ENCODE peak calls at places on chromosome 22, in nine cellular contexts. N is adrenal gland, B is retinal pigment epithelial cell, R is stomach, P is NB4, Q is tibial artery, J is SK-N-SH, E is lung, I is endothelial cell of umbilical vein. K is an unnamed sample.

GRCh38 chr22:37229012-37229804 is 14.9 kb downstream of the RAC2 start:
- DNase-seq in B (peak), R (no peak), N (peak), Q (peak), P (peak), I (peak), J (peak), E (no peak), K (no peak)

GRCh38 chr22:27112273-27112672 is 454.9 kb downstream of the MIAT start:
- DNase-seq in N (no peak), Q (peak), I (peak), B (no peak), R (no peak), E (no peak), P (no peak), J (no peak), K (no peak)

GRCh38 chr22:40176921-40177737 is 596 bp upstream of the TNRC6B start:
- DNase-seq in R (peak), E (no peak), Q (no peak), J (no peak), P (peak), B (no peak), I (peak), N (peak), K (no peak)

GRCh38 chr22:29987143-29987542 is 93.1 kb upstream of the HORMAD2 start:
- DNase-seq in B (no peak), P (peak), I (no peak), R (no peak), N (no peak), Q (no peak), E (no peak), J (no peak), K (no peak)

GRCh38 chr22:36328635-36329216 is 59.0 kb downstream of the MYH9 start:
- DNase-seq in R (peak), I (peak), B (peak), J (no peak), E (peak), N (peak), Q (peak), P (peak), K (peak)

GRCh38 chr22:29907753-29908515 is 25.0 kb downstream of the MTMR3 start:
- DNase-seq in B (peak), P (peak), R (peak), I (peak), E (peak), J (peak), Q (no peak), N (peak), K (no peak)

GRCh38 chr22:23256986-23257888 is 76.9 kb downstream of the BCR start:
- DNase-seq in E (no peak), B (no peak), J (no peak), P (no peak), N (peak), Q (peak), R (peak), I (no peak), K (no peak)

GRCh38 chr22:39952347-39952746 is 7.8 kb upstream of the TMA7B start:
- DNase-seq in B (no peak), I (no peak), J (no peak), R (no peak), P (no peak), Q (no peak), N (no peak), E (no peak), K (no peak)

GRCh38 chr22:50673231-50674126 is 856 bp downstream of the SHANK3 start:
- DNase-seq in Q (no peak), E (no peak), B (no peak), N (no peak), I (peak), P (no peak), R (no peak), J (peak), K (no peak)

GRCh38 chr22:39907035-39907434 is 6.2 kb downstream of the GRAP2 start:
- DNase-seq in I (no peak), P (no peak), B (no peak), Q (no peak), J (no peak), E (no peak), N (no peak), R (no peak), K (no peak)

GRCh38 chr22:48758905-48759875 is 1068.5 kb downstream of the BRD1 start:
- DNase-seq in Q (peak), N (peak), J (no peak), B (no peak), R (peak), P (no peak), E (peak), I (no peak), K (no peak)

GRCh38 chr22:42202048-42202447 is 68.4 kb downstream of the TCF20 start:
- DNase-seq in N (no peak), R (no peak), B (no peak), I (no peak), E (no peak), Q (no peak), J (no peak), P (peak), K (no peak)

GRCh38 chr22:27545071-27545470 is 256.5 kb downstream of the MN1 start:
- DNase-seq in N (no peak), P (no peak), E (no peak), J (no peak), R (no peak), B (no peak), Q (no peak), I (no peak), K (no peak)

GRCh38 chr22:47090591-47091240 is 328.3 kb downstream of the TBC1D22A start:
- DNase-seq in P (no peak), J (no peak), E (no peak), R (no peak), N (peak), Q (peak), B (no peak), I (peak), K (no peak)

GRCh38 chr22:27844656-27845602 is 43.4 kb upstream of the MN1 start:
- DNase-seq in P (no peak), J (no peak), N (no peak), E (no peak), R (no peak), Q (no peak), B (no peak), I (no peak), K (no peak)

GRCh38 chr22:41983516-41983915 is 14.3 kb downstream of the SEPTIN3 start:
- DNase-seq in B (no peak), J (no peak), Q (no peak), E (no peak), P (peak), I (no peak), N (no peak), R (no peak), K (no peak)

GRCh38 chr22:42895541-42895981 is 38.5 kb upstream of the ARFGAP3 start:
- DNase-seq in R (no peak), Q (no peak), N (no peak), B (no peak), E (no peak), J (no peak), I (no peak), P (no peak), K (no peak)

GRCh38 chr22:47553436-47553835 is 791.0 kb downstream of the TBC1D22A start:
- DNase-seq in J (no peak), B (no peak), Q (no peak), R (no peak), N (no peak), E (no peak), P (no peak), I (no peak), K (no peak)

GRCh38 chr22:36738416-36739020 is 35.0 kb upstream of the CACNG2 start:
- DNase-seq in J (no peak), R (no peak), Q (no peak), B (no peak), P (no peak), E (no peak), I (no peak), N (no peak), K (no peak)

GRCh38 chr22:28710112-28710888 is 30.7 kb upstream of the TTC28 start:
- DNase-seq in I (peak), B (no peak), E (no peak), N (no peak), Q (no peak), P (no peak), R (no peak), J (peak), K (no peak)

GRCh38 chr22:39631857-39632256 is 61.3 kb downstream of the CACNA1I start:
- DNase-seq in N (no peak), R (no peak), B (peak), I (no peak), Q (no peak), E (no peak), J (no peak), P (no peak), K (no peak)

GRCh38 chr22:42645938-42646568 is 3.1 kb downstream of the CYB5R3 start:
- DNase-seq in J (no peak), I (no peak), P (no peak), E (no peak), R (peak), N (no peak), B (no peak), Q (no peak), K (peak)

GRCh38 chr22:17359501-17359900 is 9.8 kb upstream of the CECR2 start:
- DNase-seq in B (no peak), J (no peak), E (no peak), R (no peak), P (peak), N (no peak), I (no peak), Q (no peak), K (no peak)

GRCh38 chr22:30208631-30209603 is 37.6 kb downstream of the LIF start:
- DNase-seq in B (no peak), Q (peak), P (no peak), J (peak), E (no peak), R (peak), I (peak), N (peak), K (no peak)

GRCh38 chr22:42399315-42400271 is 32.6 kb downstream of the NFAM1 start:
- DNase-seq in N (peak), I (no peak), B (peak), P (peak), J (peak), E (peak), R (peak), Q (no peak), K (peak)

GRCh38 chr22:49946612-49947295 is 13.8 kb upstream of the PIM3 start:
- DNase-seq in N (no peak), P (no peak), J (no peak), R (peak), I (no peak), B (no peak), E (no peak), Q (no peak), K (no peak)

GRCh38 chr22:47205562-47205961 is 443.1 kb downstream of the TBC1D22A start:
- DNase-seq in E (no peak), J (no peak), B (no peak), P (no peak), N (no peak), I (no peak), Q (no peak), R (peak), K (no peak)

GRCh38 chr22:22082960-22083359 is 100.4 kb upstream of the TOP3B start:
- DNase-seq in I (no peak), R (no peak), J (no peak), E (no peak), Q (no peak), B (no peak), P (no peak), N (no peak), K (no peak)

GRCh38 chr22:45942787-45943493 is 34.0 kb downstream of the WNT7B start:
- DNase-seq in J (no peak), E (no peak), B (no peak), P (no peak), I (no peak), N (no peak), Q (no peak), R (no peak), K (no peak)
- TF ChIP-seq CTCF in J (no peak), E (no peak), B (no peak), P (no peak), I (no peak), N (no peak), Q (no peak), R (no peak), K (no peak)

GRCh38 chr22:44329179-44329796 is 16.5 kb upstream of the SHISAL1 start:
- DNase-seq in R (no peak), Q (no peak), B (no peak), J (no peak), P (peak), E (no peak), I (no peak), N (no peak), K (no peak)

GRCh38 chr22:44330188-44330726 is 17.5 kb upstream of the SHISAL1 start:
- DNase-seq in B (no peak), J (no peak), I (no peak), P (peak), E (no peak), R (no peak), Q (no peak), N (no peak), K (no peak)

GRCh38 chr22:44328762-44329161 is 16.0 kb upstream of the SHISAL1 start:
- DNase-seq in P (no peak), N (no peak), Q (no peak), B (no peak), E (no peak), J (no peak), I (no peak), R (no peak), K (no peak)

GRCh38 chr22:44326549-44326881 is 13.8 kb upstream of the SHISAL1 start:
- DNase-seq in R (no peak), P (no peak), I (no peak), Q (no peak), N (no peak), J (peak), E (no peak), B (no peak), K (no peak)

DNA sequence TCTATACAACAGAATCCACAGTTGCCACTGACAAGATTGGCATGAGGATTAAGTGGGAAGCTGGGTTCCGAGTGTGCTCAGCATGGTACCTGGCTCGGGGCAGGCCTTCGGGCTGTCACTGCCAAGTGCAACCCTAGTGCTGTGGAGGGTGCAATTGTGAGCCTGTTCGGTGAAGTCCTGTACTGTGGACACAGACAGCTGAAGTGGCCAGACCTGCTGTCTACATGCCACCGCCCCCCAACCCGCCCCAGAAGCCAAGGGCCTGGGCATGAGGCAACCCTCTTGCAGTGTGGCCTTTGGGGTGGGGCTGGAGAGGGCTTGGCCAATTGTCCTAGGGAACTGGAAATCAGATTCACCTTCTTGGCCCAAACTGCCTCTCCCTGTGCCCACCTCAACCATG is 15.6 kb upstream of the SHISAL1 start:
- DNase-seq in Q (no peak), P (no peak), I (no peak), E (no peak), B (no peak), J (no peak), N (no peak), R (no peak), K (no peak)
- TF ChIP-seq CTCF in Q (no peak), P (no peak), I (no peak), E (no peak), B (no peak), J (no peak), N (no peak), R (no peak), K (no peak)

GRCh38 chr22:31241936-31242335 is 29.8 kb downstream of the LIMK2 start:
- DNase-seq in R (no peak), P (no peak), I (peak), N (no peak), E (no peak), Q (no peak), J (no peak), B (no peak), K (no peak)
- TF ChIP-seq CTCF in R (no peak), P (no peak), I (peak), N (no peak), E (no peak), Q (no peak), J (peak), B (peak), K (no peak)

DNA sequence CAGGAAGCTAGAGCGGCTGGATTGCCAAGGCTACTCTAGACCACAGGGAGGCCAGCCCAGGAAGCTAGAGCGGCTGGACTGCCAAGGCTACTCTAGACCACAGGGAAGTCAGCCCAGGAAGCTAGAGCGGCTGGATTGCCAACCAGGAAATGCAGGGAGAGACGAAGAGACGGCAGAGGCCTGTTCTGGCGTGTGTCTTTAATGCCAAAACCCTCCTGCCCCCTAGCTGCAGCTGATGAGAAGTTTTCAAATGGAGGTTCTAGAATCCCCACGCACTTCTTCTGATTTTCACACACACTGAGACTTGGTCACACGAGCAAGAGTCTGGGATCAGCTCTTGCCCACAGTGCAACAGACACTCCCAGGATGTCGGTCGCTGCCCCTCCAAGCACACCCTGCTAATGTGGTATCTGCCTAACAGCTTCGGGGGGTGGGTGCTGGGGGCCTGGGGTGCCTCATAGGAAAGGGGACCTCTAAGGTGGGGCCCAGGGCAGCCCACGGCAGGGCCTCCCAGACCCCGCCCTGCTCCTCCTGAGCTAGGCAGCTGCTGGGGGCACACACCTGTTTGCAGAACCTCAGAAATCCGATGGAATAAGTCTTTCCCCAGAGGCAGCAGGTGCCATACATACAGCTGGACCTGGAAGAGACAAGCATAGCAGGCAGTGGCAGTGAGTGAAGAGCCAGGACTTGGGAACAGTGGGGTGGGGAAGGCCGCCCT is 28.5 kb downstream of the MAFF start:
- DNase-seq in E (no peak), B (no peak), Q (no peak), N (no peak), R (peak), I (peak), P (peak), J (no peak), K (no peak)
- TF ChIP-seq CTCF in E (peak), B (peak), Q (no peak), N (peak), R (peak), I (peak), P (peak), J (peak), K (no peak)

K was measured in glutamatergic neuron.